ENCODE peak calls at places on chromosomes 3 and 15, in four cellular contexts. T, B, L and E are unnamed samples.

GRCh38 chr3:58495101-58495500 is 3.2 kb downstream of the KCTD6 start:
- DNase-seq in T (no peak), L (no peak), B (no peak), E (no peak)

GRCh38 chr15:52651868-52652267 is 27.3 kb downstream of the ATOSA start:
- DNase-seq in B (peak; percentile 29), L (peak; percentile 82), T (peak; percentile 48), E (peak; percentile 43)

GRCh38 chr3:10875914-10876313 is 59.9 kb downstream of the SLC6A11 start:
- DNase-seq in L (no peak), T (no peak), B (no peak), E (no peak)

GRCh38 chr15:80695099-80695910 is at the start of gene ABHD17C:
- DNase-seq in L (no peak), T (peak; percentile 58), B (peak; percentile 65), E (peak; percentile 76)

GRCh38 chr3:58249358-58250092 is 11.9 kb downstream of the ABHD6 start:
- DNase-seq in B (no peak), L (no peak), T (no peak), E (no peak)

GRCh38 chr3:99999541-99999940 is 114.8 kb downstream of the FILIP1L start:
- DNase-seq in L (no peak), T (no peak), B (no peak), E (no peak)

GRCh38 chr15:68313501-68314390 is 36.2 kb downstream of the FEM1B start:
- DNase-seq in B (no peak), T (no peak), L (no peak), E (no peak)

GRCh38 chr3:126493731-126494130 is 18.0 kb upstream of the ZXDC start:
- DNase-seq in T (no peak), L (no peak), B (no peak), E (peak; percentile 26)

GRCh38 chr3:169945313-169945712 is 21.3 kb upstream of the SEC62 start:
- DNase-seq in T (no peak), B (no peak), L (no peak), E (peak; percentile 75)

GRCh38 chr15:70487380-70487725 is 276.0 kb downstream of the UACA start:
- DNase-seq in L (no peak), T (no peak), B (no peak), E (no peak)

GRCh38 chr3:157785071-157785826 is 282.0 kb upstream of the VEPH1 start:
- DNase-seq in T (no peak), B (peak; percentile 15), L (peak; percentile 92), E (no peak)

GRCh38 chr3:36678216-36679013 is 85.9 kb downstream of the DCLK3 start:
- DNase-seq in T (no peak), L (no peak), B (no peak), E (no peak)

GRCh38 chr3:9497821-9498565 is 55.6 kb downstream of the LHFPL4 start:
- DNase-seq in T (no peak), B (no peak), L (peak; percentile 61), E (no peak)

GRCh38 chr15:41603941-41604660 is 45.1 kb downstream of the TYRO3 start:
- DNase-seq in B (peak; percentile 55), L (no peak), T (peak; percentile 65), E (peak; percentile 11)

GRCh38 chr3:195060531-195061385 is 210.2 kb downstream of the XXYLT1 start:
- DNase-seq in T (no peak), B (no peak), L (no peak), E (no peak)

GRCh38 chr3:95899911-95900310 is 914.5 kb upstream of the EPHA6 start:
- DNase-seq in T (no peak), B (no peak), L (no peak), E (no peak)

GRCh38 chr3:86991482-86991815 is 500 bp upstream of the VGLL3 start:
- DNase-seq in L (no peak), T (no peak), B (no peak), E (no peak)

GRCh38 chr3:114336122-114336697 is 42.4 kb downstream of the TIGIT start:
- DNase-seq in L (no peak), T (no peak), B (no peak), E (no peak)

GRCh38 chr15:73784299-73784698 is 31.1 kb upstream of the INSYN1 start:
- DNase-seq in B (no peak), L (no peak), T (no peak), E (no peak)

GRCh38 chr3:25338158-25338725 is 89.8 kb upstream of the RARB start:
- DNase-seq in B (no peak), L (no peak), T (no peak), E (no peak)

GRCh38 chr3:16266714-16267113 is 1.7 kb downstream of the OXNAD1 start:
- DNase-seq in T (no peak), L (no peak), B (no peak), E (no peak)

GRCh38 chr3:98824256-98824655 is 61.1 kb downstream of the ST3GAL6 start:
- DNase-seq in B (no peak), T (no peak), L (no peak), E (no peak)
- TF ChIP-seq CTCF in B (no peak), T (no peak), L (no peak), E (peak; percentile 48)

GRCh38 chr3:161423911-161424522 is 52.7 kb upstream of the SPTSSB start:
- DNase-seq in T (no peak), L (no peak), B (no peak), E (no peak)

GRCh38 chr3:161415506-161416231 is 44.4 kb upstream of the SPTSSB start:
- DNase-seq in L (peak; percentile 53), T (no peak), B (no peak), E (no peak)

GRCh38 chr3:161419555-161420333 is 48.4 kb upstream of the SPTSSB start:
- DNase-seq in B (no peak), L (no peak), T (no peak), E (no peak)

GRCh38 chr3:161422171-161422693 is 50.9 kb upstream of the SPTSSB start:
- DNase-seq in T (no peak), B (no peak), L (no peak), E (no peak)

DNA sequence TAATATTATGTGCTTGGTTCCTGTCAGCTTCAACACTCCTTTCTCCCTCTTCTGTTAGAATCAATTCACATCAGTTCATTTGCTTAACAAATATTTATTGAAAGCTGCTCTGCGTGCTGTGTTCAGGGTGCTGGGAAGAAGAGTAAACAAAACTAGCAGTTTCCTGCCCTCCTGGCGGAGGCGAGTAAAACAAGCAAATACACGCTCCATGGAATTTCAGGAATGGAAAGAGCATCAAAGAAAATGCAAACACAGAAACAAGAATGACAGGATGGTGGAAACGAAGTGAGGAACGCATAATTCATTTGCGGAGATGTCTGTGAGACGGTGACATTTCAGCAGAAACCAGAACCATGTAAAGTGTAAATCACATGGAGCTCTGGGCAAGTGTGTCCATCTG is 49.4 kb upstream of the SPTSSB start:
- DNase-seq in T (no peak), B (no peak), L (no peak), E (no peak)
- H3K4me3 ChIP-seq in T (no peak overlapping the region), B (no peak overlapping the region), L (no peak overlapping the region), E (no peak overlapping the region)

DNA sequence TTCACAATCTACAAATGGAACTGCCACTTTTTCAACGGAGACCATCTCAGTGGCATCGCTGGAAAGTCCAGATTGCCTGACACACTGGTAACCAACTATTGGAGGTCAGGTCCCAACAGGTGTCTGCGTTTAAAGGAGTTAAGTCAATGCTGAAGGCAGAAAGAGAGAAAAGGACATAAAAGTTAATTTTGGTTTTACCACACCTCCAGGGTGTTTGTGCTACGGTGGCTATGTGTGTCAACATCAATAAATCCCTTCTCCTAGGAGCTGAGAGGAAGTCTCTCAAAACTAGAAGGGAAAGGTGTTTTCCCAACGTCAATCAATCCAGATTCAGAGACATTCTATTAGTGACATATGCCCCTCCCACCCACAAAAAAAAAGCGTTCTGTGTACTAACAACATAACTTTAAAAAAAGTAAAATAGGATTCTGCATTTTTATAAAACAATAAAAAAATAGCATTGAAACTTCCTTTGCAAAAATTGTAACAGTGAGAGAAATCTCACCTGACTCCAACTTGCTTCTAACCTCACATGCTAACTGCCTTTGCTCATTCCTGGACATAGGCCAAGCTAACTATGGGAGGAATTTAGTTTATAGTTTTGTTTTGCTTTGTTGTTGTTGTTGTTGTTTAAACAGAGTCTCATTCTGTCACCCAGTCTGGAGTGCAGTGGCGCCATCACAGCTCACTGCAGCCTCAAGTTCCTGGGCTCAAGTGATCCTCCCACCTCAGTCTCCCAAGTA is 58.7 kb downstream of the GATM start:
- DNase-seq in L (no peak), T (no peak), B (no peak), E (no peak)
- H3K27me3 ChIP-seq in L (no peaks in the 10 kb centered on the region), T (no peaks in the 10 kb centered on the region), B (no peaks in the 10 kb centered on the region), E (no peaks in the 10 kb centered on the region)

GRCh38 chr15:84980196-84981053 is 1.2 kb upstream of the PDE8A start:
- DNase-seq in T (peak; percentile 83), L (no peak), B (peak; percentile 89), E (peak; percentile 95)

GRCh38 chr15:84981711-84982300 is at the start of gene PDE8A:
- DNase-seq in T (no peak), B (peak; percentile 70), L (no peak), E (no peak)

GRCh38 chr15:84979651-84980050 is 2.0 kb upstream of the PDE8A start:
- DNase-seq in L (no peak), B (peak; percentile 34), T (no peak), E (no peak)

GRCh38 chr15:84982301-84982920 is 755 bp downstream of the PDE8A start:
- DNase-seq in B (peak; percentile 46), L (no peak), T (peak; percentile 50), E (peak; percentile 62)

DNA sequence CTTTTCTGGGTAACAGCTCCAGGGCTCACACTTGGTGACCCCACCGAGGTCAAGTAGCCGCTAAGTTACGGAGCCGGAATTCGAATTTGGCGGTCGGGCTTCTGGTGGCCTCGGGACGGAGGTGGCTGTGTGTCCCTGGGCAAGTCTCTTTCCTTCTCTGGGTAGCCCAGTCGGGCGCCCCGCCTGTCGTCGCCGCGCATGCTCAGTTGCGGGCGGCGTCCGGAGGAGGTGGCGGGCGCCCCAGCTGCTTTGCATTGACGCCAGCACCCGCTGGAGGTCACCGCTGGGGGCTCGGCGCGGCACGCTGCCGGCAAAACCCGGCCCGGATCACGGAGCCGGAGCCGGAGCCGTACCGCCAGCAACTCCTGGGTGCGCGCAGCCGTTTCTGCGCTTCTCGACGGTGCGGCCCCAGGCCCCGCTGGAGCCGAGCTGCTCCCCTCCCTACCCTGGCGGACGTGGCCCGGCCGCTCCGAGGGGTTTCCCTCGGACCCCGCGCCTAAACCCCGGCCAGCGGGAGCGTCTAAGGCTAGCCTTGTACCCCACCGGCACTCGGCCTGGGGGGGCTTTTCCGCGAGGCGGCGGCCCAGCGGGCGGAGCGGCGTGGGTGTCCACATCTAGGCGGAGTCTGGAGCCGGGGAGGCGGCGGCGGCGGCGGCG is 474 bp upstream of the PDE8A start:
- DNase-seq in B (peak; percentile 95), L (peak; percentile 73), T (peak; percentile 92), E (peak; percentile 100)
- TF ChIP-seq CTCF in B (peak; percentile 24), L (no peak), T (no peak), E (no peak)

GRCh38 chr3:50300681-50301254 is 1.6 kb upstream of the HYAL3 start:
- DNase-seq in T (no peak), B (no peak), L (no peak), E (no peak)
- H3K4me3 ChIP-seq in T (no peak overlapping the region), B (peak overlapping the region; percentile 76), L (no peak overlapping the region), E (no peak overlapping the region)